ENCODE peak calls at places on chromosomes 16 and 17, in ten cellular contexts. C is smooth muscle cell of the brain vasculature; Z is HTR-8/SVneo; Y is NCI-H1436 treated with DMSO at 0.1 percent for 48 hours; T is lower lobe of right lung; L is kidney tubule cell; J is activated CD8-positive, alpha-beta T cell treated with anti-CD3 and anti-CD28 coated beads, Interleukin-2, amount 10 ng/mL, durations not matched to agents 7 days and 5 days; X is foreskin fibroblast; P is effector memory CD4-positive, alpha-beta T cell; M is stimulated activated naive CD8-positive, alpha-beta T cell treated with anti-CD3 and anti-CD28 coated beads, Interleukin-15, Interleukin-2, amounts not matched to agents 100 U/mL and 50 U/mL, for 24 hours. O is an unnamed sample.

GRCh38 chr17:691423-691822 is 23.2 kb downstream of the VPS53 start:
- DNase-seq in C (no peak), Z (no peak), Y (no peak), T (no peak), L (peak), J (no peak), X (peak), P (no peak), M (no peak), O (no peak)

GRCh38 chr16:52861614-52862022 is 191.1 kb downstream of the CHD9NB start:
- DNase-seq in C (no peak), Z (no peak), Y (no peak), T (no peak), L (peak), J (no peak), X (peak), P (no peak), M (no peak), O (no peak)

GRCh38 chr17:56680676-56681075 is 87.2 kb downstream of the NOG start:
- DNase-seq in C (no peak), Z (no peak), Y (no peak), T (no peak), L (no peak), J (no peak), X (no peak), P (no peak), M (no peak), O (no peak)

GRCh38 chr16:83977056-83977815 is 9.2 kb downstream of the NECAB2 start:
- DNase-seq in C (no peak), Z (no peak), Y (no peak), T (no peak), L (no peak), J (no peak), X (no peak), P (no peak), M (no peak), O (no peak)

GRCh38 chr17:52148969-52149351 is 9.6 kb downstream of the CA10 start:
- DNase-seq in C (no peak), Z (no peak), Y (no peak), T (no peak), L (peak), J (no peak), X (no peak), P (no peak), M (no peak), O (peak)

GRCh38 chr17:51653902-51654301 is 393.6 kb downstream of the UTP18 start:
- DNase-seq in C (no peak), Z (no peak), Y (no peak), T (no peak), L (peak), J (no peak), X (no peak), P (no peak), M (no peak), O (no peak)

GRCh38 chr17:69870751-69871199 is 204.2 kb upstream of the KCNJ16 start:
- DNase-seq in C (no peak), Z (peak), Y (no peak), T (no peak), L (peak), J (no peak), X (peak), P (no peak), M (no peak), O (no peak)

GRCh38 chr16:85365120-85365519 is 248.0 kb upstream of the GSE1 start:
- DNase-seq in C (no peak), Z (no peak), Y (no peak), T (no peak), L (no peak), J (no peak), X (no peak), P (no peak), M (no peak), O (no peak)

GRCh38 chr16:10552998-10553491 is 27.4 kb downstream of the EMP2 start:
- DNase-seq in C (no peak), Z (no peak), Y (no peak), T (peak), L (no peak), J (peak), X (no peak), P (peak), M (peak), O (no peak)

GRCh38 chr17:62674841-62675240 is 47.4 kb downstream of the MRC2 start:
- DNase-seq in C (no peak), Z (no peak), Y (no peak), T (peak), L (no peak), J (no peak), X (no peak), P (no peak), M (no peak), O (no peak)

GRCh38 chr16:11032000-11032921 is 87.9 kb downstream of the CLEC16A start:
- DNase-seq in C (no peak), Z (no peak), Y (no peak), T (no peak), L (no peak), J (no peak), X (no peak), P (no peak), M (no peak), O (no peak)

GRCh38 chr16:87334611-87335305 is 17.6 kb upstream of the C16orf95 start:
- DNase-seq in C (no peak), Z (no peak), Y (no peak), T (no peak), L (no peak), J (no peak), X (no peak), P (no peak), M (no peak), O (no peak)

GRCh38 chr16:88811850-88812736 is at the start of gene APRT:
- DNase-seq in C (peak), Z (peak), Y (peak), T (peak), L (peak), J (peak), X (peak), P (peak), M (peak), O (peak)

GRCh38 chr16:89360760-89361435 is 129.5 kb downstream of the ANKRD11 start:
- DNase-seq in C (no peak), Z (no peak), Y (no peak), T (no peak), L (peak), J (peak), X (no peak), P (peak), M (peak), O (no peak)

GRCh38 chr17:13920413-13920812 is 148.9 kb upstream of the COX10 start:
- DNase-seq in C (no peak), Z (no peak), Y (no peak), T (no peak), L (no peak), J (no peak), X (no peak), P (no peak), M (no peak), O (no peak)